ENCODE peak calls at places on chromosomes 16 and 17, in five cellular contexts. One of them, this sample, is unnamed.

GRCh38 chr17:80644588-80644987 is 100.0 kb downstream of the RPTOR start:
- DNase-seq in left colon: no peak
- DNase-seq in HS-5: no peak
- DNase-seq in A549: no peak
- DNase-seq in EL: peak
- DNase-seq in this sample: no peak

GRCh38 chr17:75077490-75078096 is 10.2 kb upstream of the SLC16A5 start:
- DNase-seq in left colon: peak
- DNase-seq in HS-5: no peak
- DNase-seq in A549: no peak
- DNase-seq in EL: no peak
- DNase-seq in this sample: no peak

GRCh38 chr17:61453563-61453962 is 1.3 kb downstream of the TBX4 start:
- DNase-seq in left colon: no peak
- DNase-seq in HS-5: no peak
- DNase-seq in A549: no peak
- DNase-seq in EL: no peak
- DNase-seq in this sample: no peak

GRCh38 chr17:57939797-57940196 is 15.4 kb downstream of the CUEDC1 start:
- DNase-seq in left colon: peak
- DNase-seq in HS-5: no peak
- DNase-seq in A549: no peak
- DNase-seq in EL: no peak
- DNase-seq in this sample: no peak

GRCh38 chr16:29663020-29663828 is at the start of gene SPN:
- DNase-seq in left colon: no peak
- DNase-seq in HS-5: no peak
- DNase-seq in A549: no peak
- DNase-seq in EL: no peak
- DNase-seq in this sample: no peak

GRCh38 chr17:63611354-63611753 is 10.7 kb downstream of the TACO1 start:
- DNase-seq in left colon: no peak
- DNase-seq in HS-5: no peak
- DNase-seq in A549: no peak
- DNase-seq in EL: no peak
- DNase-seq in this sample: no peak

GRCh38 chr17:12097326-12097725 is 76.6 kb downstream of the MAP2K4 start:
- DNase-seq in left colon: no peak
- DNase-seq in HS-5: no peak
- DNase-seq in A549: no peak
- DNase-seq in EL: no peak
- DNase-seq in this sample: no peak

GRCh38 chr16:31134625-31135534 is 647 bp downstream of the PRSS8 start:
- DNase-seq in left colon: peak
- DNase-seq in HS-5: no peak
- DNase-seq in A549: no peak
- DNase-seq in EL: no peak
- DNase-seq in this sample: no peak

GRCh38 chr17:1298616-1299015 is 19.2 kb downstream of the TRARG1 start:
- DNase-seq in left colon: no peak
- DNase-seq in HS-5: no peak
- DNase-seq in A549: no peak
- DNase-seq in EL: no peak
- DNase-seq in this sample: no peak

GRCh38 chr17:56785396-56785795 is 48.3 kb downstream of the C17orf67 start:
- DNase-seq in left colon: no peak
- DNase-seq in HS-5: peak
- DNase-seq in A549: no peak
- DNase-seq in EL: peak
- DNase-seq in this sample: no peak